ENCODE peak calls at places on chromosomes 4 and X, in six cellular contexts. O is PC-3; B is GM23248; P is NT2/D1; V is neural progenitor cell; C is naive thymus-derived CD4-positive, alpha-beta T cell. F is an unnamed sample. For H3K9me3, the result is how much of the 10 kb centered on the place peaks cover.

GRCh38 chrX:79080131-79080530 is 64.4 kb upstream of the GPR174 start:
- DNase-seq in C (no peak), V (no peak), P (no peak), O (no peak), B (peak), F (no peak)

GRCh38 chr4:20248155-20248558 is 3.5 kb upstream of the SLIT2 start:
- DNase-seq in C (no peak), V (peak), O (peak), P (no peak), B (peak), F (no peak)

GRCh38 chr4:7817877-7818675 is 121.6 kb downstream of the AFAP1 start:
- DNase-seq in C (no peak), O (no peak), B (no peak), P (no peak), V (no peak), F (no peak)

GRCh38 chrX:119579414-119579813 is 5.1 kb downstream of the UBE2A start:
- DNase-seq in C (no peak), P (no peak), O (no peak), B (no peak), V (no peak), F (no peak)

GRCh38 chr4:105620640-105621323 is 68.4 kb downstream of the ARHGEF38 start:
- DNase-seq in B (peak), O (peak), P (no peak), C (no peak), V (no peak), F (no peak)

GRCh38 chrX:48540015-48540350 is 469 bp downstream of the TBC1D25 start:
- DNase-seq in V (no peak), B (peak), P (no peak), C (peak), O (no peak), F (peak)

GRCh38 chrX:69387559-69388487 is 116.3 kb upstream of the NALF2 start:
- DNase-seq in C (peak), V (peak), B (peak), P (peak), O (peak), F (no peak)

GRCh38 chr4:174592985-174593335 is 70.7 kb upstream of the HPGD start:
- DNase-seq in P (no peak), C (no peak), O (peak), B (peak), V (no peak), F (no peak)

GRCh38 chr4:6225469-6225868 is 25.1 kb upstream of the JAKMIP1 start:
- DNase-seq in V (peak), O (peak), C (no peak), P (peak), B (peak), F (no peak)

GRCh38 chr4:7960017-7960789 is 20.5 kb upstream of the AFAP1 start:
- DNase-seq in O (no peak), C (no peak), V (no peak), B (peak), P (no peak), F (no peak)

GRCh38 chr4:47315346-47315745 is 148.2 kb downstream of the COMMD8 start:
- DNase-seq in V (no peak), P (no peak), B (peak), O (peak), C (no peak), F (no peak)

GRCh38 chr4:12633058-12633651 is 851.0 kb downstream of the RAB28 start:
- DNase-seq in B (peak), C (peak), O (peak), P (peak), V (peak), F (peak)

GRCh38 chrX:39866229-39866628 is 231.5 kb downstream of the BCOR start:
- DNase-seq in V (no peak), C (no peak), O (no peak), B (no peak), P (no peak), F (no peak)

GRCh38 chrX:130108647-130109428 is 1.5 kb downstream of the ELF4 start:
- DNase-seq in V (no peak), P (no peak), C (no peak), O (peak), B (peak), F (no peak)

GRCh38 chrX:72313757-72314156 is 8.0 kb upstream of the CITED1 start:
- DNase-seq in B (no peak), V (no peak), P (no peak), O (no peak), C (no peak), F (no peak)

GRCh38 chr4:139951051-139951450 is 202.9 kb downstream of the MAML3 start:
- DNase-seq in C (no peak), B (peak), V (no peak), P (no peak), O (no peak), F (no peak)

GRCh38 chr4:74230902-74231499 is 73.1 kb downstream of the MTHFD2L start:
- DNase-seq in P (no peak), V (no peak), B (peak), C (no peak), O (peak), F (no peak)

GRCh38 chr4:2798399-2799301 is 5.8 kb downstream of the SH3BP2 start:
- DNase-seq in O (no peak), B (no peak), P (no peak), C (no peak), V (peak), F (peak)

GRCh38 chrX:104318330-104319009 is 63.7 kb upstream of the ESX1 start:
- DNase-seq in C (no peak), P (peak), V (peak), O (peak), B (peak), F (no peak)

GRCh38 chr4:71994559-71994958 is 37.2 kb upstream of the NPFFR2 start:
- DNase-seq in V (no peak), C (no peak), O (no peak), B (no peak), P (no peak), F (no peak)

GRCh38 chrX:129791961-129792570 is 12.3 kb downstream of the SASH3 start:
- DNase-seq in P (no peak), V (no peak), B (no peak), O (no peak), C (no peak), F (no peak)

GRCh38 chrX:31500920-31501319 is 429.1 kb upstream of the FTHL17 start:
- DNase-seq in C (no peak), O (no peak), V (no peak), P (no peak), B (no peak), F (no peak)

GRCh38 chr4:10369517-10369916 is 87.7 kb downstream of the ZNF518B start:
- DNase-seq in V (no peak), C (no peak), O (no peak), P (no peak), B (no peak), F (no peak)

DNA sequence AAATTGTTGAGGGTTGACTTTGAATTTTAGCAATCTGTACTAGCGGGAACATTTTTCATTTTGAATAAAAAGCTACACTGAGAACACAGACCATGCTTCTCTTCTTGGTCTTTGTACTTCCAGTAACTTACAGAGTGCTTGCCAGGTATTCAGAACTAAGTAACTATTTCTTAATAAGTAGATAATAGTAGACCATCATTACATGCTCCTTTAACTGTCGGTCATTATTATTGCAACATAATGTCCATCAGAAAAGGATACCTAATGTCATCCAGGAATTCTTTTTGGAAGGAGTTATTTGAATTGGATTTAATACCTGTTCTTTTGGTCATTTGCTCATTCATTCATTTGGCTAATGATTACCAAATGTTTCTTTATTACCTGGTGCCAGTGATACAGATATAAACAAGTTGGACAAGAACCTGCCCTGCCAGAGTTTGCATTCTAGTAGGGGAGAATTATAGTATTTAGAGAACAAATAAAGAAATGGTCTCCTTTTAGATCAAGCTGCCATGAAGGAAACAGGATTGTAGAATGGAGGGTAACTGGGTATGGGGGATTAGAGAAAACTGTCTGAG is 32.7 kb downstream of the CWH43 start:
- DNase-seq in O (no peak), C (no peak), B (no peak), P (no peak), V (no peak), F (no peak)
- H3K9me3 ChIP-seq in O (under half), C (under half), B (under half), P (under half), V (under half), F (under half)

GRCh38 chr4:30416547-30416946 is 303.6 kb upstream of the PCDH7 start:
- DNase-seq in O (no peak), V (no peak), P (no peak), C (no peak), B (no peak), F (no peak)
- H3K9me3 ChIP-seq in O (under half), V (under half), P (under half), C (under half), B (under half), F (under half)

GRCh38 chr4:121339824-121340223 is 41.0 kb downstream of the QRFPR start:
- DNase-seq in C (no peak), O (no peak), B (no peak), P (no peak), V (no peak), F (no peak)
- H3K9me3 ChIP-seq in C (under half), O (under half), B (under half), P (under half), V (under half), F (under half)

GRCh38 chrX:144531877-144532276 is 648.0 kb downstream of the UBE2NL start:
- DNase-seq in V (no peak), B (no peak), P (no peak), O (no peak), C (no peak), F (no peak)
- H3K9me3 ChIP-seq in V (under half), B (under half), P (under half), O (under half), C (under half), F (under half)

F was measured in T-helper 17 cell.